ENCODE peak calls at places on chromosomes 12 and 14, in four cellular contexts. H, C, K and Q are unnamed samples.
A peak's percentile ranks its signal among the peaks of the same experiment; 100 is the strongest.

GRCh38 chr12:42483534-42483857 is 106.0 kb downstream of the PRICKLE1 start:
- DNase-seq in H (no peak), C (no peak), K (no peak), Q (no peak)

GRCh38 chr12:57435288-57435687 is 704 bp downstream of the INHBC start:
- DNase-seq in H (no peak), C (no peak), K (no peak), Q (no peak)

GRCh38 chr12:11941601-11942360 is 129.0 kb upstream of the BCL2L14 start:
- DNase-seq in H (no peak), C (peak; percentile 79), K (peak; percentile 73), Q (no peak)

GRCh38 chr12:54019924-54020586 is 8.2 kb upstream of the HOXC6 start:
- DNase-seq in H (no peak), C (no peak), K (no peak), Q (no peak)

GRCh38 chr12:88044035-88044434 is 14.8 kb upstream of the C12orf50 start:
- DNase-seq in H (no peak), C (no peak), K (no peak), Q (no peak)

GRCh38 chr12:51005671-51006070 is 20.5 kb downstream of the SLC11A2 start:
- DNase-seq in H (no peak), C (peak; percentile 40), K (no peak), Q (peak; percentile 92)

GRCh38 chr12:30792648-30793499 is 38.1 kb upstream of the CAPRIN2 start:
- DNase-seq in H (no peak), C (peak; percentile 82), K (peak; percentile 37), Q (peak; percentile 64)

GRCh38 chr12:62098131-62098530 is 162.1 kb upstream of the USP15 start:
- DNase-seq in H (no peak), C (no peak), K (no peak), Q (no peak)

GRCh38 chr12:108696111-108696995 is 35.0 kb downstream of the CORO1C start:
- DNase-seq in H (no peak), C (peak; percentile 99), K (peak; percentile 99), Q (no peak)

GRCh38 chr12:51910691-51911090 is 3.4 kb downstream of the ACVRL1 start:
- DNase-seq in H (no peak), C (no peak), K (no peak), Q (peak; percentile 54)

GRCh38 chr14:34997762-34998161 is 15.0 kb downstream of the SRP54 start:
- DNase-seq in H (peak; percentile 73), C (no peak), K (no peak), Q (no peak)

GRCh38 chr12:109739747-109740693 is 26.4 kb downstream of the FAM222A start:
- DNase-seq in H (no peak), C (no peak), K (no peak), Q (peak; percentile 79)

GRCh38 chr12:14936224-14936861 is 2.0 kb downstream of the ERP27 start:
- DNase-seq in H (no peak), C (peak; percentile 59), K (no peak), Q (peak; percentile 77)

GRCh38 chr14:58362798-58363412 is 32.8 kb upstream of the TOMM20L start:
- DNase-seq in H (no peak), C (peak; percentile 48), K (no peak), Q (no peak)

GRCh38 chr12:24389394-24389793 is 439.9 kb upstream of the SOX5 start:
- DNase-seq in H (no peak), C (no peak), K (no peak), Q (no peak)

GRCh38 chr12:91194500-91194899 is 11.9 kb upstream of the DCN start:
- DNase-seq in H (no peak), C (peak; percentile 70), K (peak; percentile 59), Q (no peak)